ENCODE peak calls at places on chromosomes 7 and 10, in four cellular contexts. W is AG09309, V is endothelial cell, L is AG09319. T is an unnamed sample.

GRCh38 chr7:41130021-41130420 is 572.9 kb downstream of the INHBA start:
- DNase-seq in W (no peak), V (no peak), L (no peak), T (no peak)

GRCh38 chr7:6305330-6305729 is 32.9 kb upstream of the CYTH3 start:
- DNase-seq in W (no peak), V (no peak), L (no peak), T (no peak)

GRCh38 chr10:118926018-118926417 is 103.5 kb upstream of the NANOS1 start:
- DNase-seq in W (no peak), V (no peak), L (no peak), T (no peak)

GRCh38 chr7:78018541-78019456 is 220.2 kb downstream of the PHTF2 start:
- DNase-seq in W (no peak), V (no peak), L (no peak), T (no peak)

GRCh38 chr10:18608581-18608980 is 42.8 kb downstream of the NSUN6 start:
- DNase-seq in W (no peak), V (no peak), L (no peak), T (no peak)

GRCh38 chr7:125573131-125573530 is 643.5 kb upstream of the POT1 start:
- DNase-seq in W (no peak), V (no peak), L (no peak), T (no peak)

GRCh38 chr7:64881461-64882287 is 21.4 kb upstream of the ZNF273 start:
- DNase-seq in W (no peak), V (no peak), L (no peak), T (no peak)

GRCh38 chr7:131188367-131189339 is 139.0 kb upstream of the MKLN1 start:
- DNase-seq in W (peak; percentile 98), V (no peak), L (peak; percentile 89), T (no peak)

GRCh38 chr7:43590862-43591550 is 8.1 kb downstream of the STK17A start:
- DNase-seq in W (no peak), V (no peak), L (no peak), T (no peak)

GRCh38 chr7:154817224-154817896 is 185.6 kb downstream of the PAXIP1 start:
- DNase-seq in W (no peak), V (no peak), L (no peak), T (no peak)

GRCh38 chr10:103244663-103245271 is 920 bp upstream of the RPEL1 start:
- DNase-seq in W (no peak), V (peak; percentile 72), L (peak; percentile 59), T (peak; percentile 70)

GRCh38 chr7:54629771-54630170 is 87.6 kb downstream of the VSTM2A start:
- DNase-seq in W (no peak), V (no peak), L (no peak), T (no peak)

GRCh38 chr10:14953452-14954000 is 370 bp downstream of the DCLRE1C start:
- DNase-seq in W (no peak), V (peak; percentile 37), L (peak; percentile 18), T (no peak)

GRCh38 chr10:48606530-48607355 is 1.9 kb upstream of the ARHGAP22 start:
- DNase-seq in W (peak; percentile 94), V (no peak), L (peak; percentile 85), T (peak; percentile 48)

DNA sequence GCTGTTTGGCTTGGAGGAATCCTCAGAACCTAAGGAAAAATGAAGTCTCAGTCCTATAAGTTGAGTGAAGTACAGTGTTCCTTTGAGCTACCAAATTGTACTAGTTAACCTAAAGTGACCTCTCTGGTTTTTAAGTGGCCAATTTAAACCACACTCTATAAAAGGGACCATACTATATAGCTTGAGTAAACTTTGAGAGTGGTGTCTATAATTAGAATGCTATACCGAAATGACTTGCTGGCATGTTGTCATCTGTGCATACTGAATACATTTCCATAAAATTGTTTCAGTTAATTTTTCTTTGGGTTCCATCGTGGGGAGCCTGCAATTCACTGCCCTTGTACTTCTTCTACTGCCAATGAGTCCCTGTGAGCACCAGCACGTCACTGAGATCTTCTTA is 151.1 kb downstream of the DKK1 start:
- DNase-seq in W (no peak), V (no peak), L (no peak), T (no peak)
- TF ChIP-seq CTCF in W (no peak), V (no peak), L (no peak), T (no peak)

DNA sequence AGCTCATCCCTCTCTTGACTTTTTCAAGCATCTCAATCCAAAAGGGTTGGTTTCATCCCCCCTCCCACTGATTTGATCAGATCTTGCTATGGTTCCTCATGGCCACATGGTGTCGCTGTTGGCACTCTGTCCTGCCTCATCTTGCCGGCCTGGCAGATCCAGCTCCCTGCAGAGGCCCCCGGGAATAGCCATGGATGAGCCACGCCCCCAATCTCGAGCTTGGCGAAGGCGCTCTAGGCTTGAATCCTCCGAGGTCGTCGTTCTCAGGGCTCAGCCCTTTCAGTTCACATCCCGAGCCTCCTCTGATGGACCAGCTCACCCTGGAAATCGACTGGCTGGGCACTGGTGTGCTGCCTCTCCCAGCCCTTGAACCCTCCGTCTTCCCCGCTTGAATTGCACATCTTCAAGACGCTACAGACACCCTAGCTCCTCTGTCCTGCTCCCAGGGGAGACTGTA is 628.7 kb downstream of the TYW1 start:
- DNase-seq in W (no peak), V (no peak), L (peak; percentile 2), T (no peak)
- TF ChIP-seq CTCF in W (peak; percentile 78), V (peak; percentile 54), L (peak; percentile 69), T (peak; percentile 63)

GRCh38 chr10:34762603-34763299 is 52.3 kb downstream of the PARD3 start:
- DNase-seq in W (no peak), V (no peak), L (no peak), T (no peak)
- TF ChIP-seq CTCF in W (no peak), V (no peak), L (no peak), T (no peak)

DNA sequence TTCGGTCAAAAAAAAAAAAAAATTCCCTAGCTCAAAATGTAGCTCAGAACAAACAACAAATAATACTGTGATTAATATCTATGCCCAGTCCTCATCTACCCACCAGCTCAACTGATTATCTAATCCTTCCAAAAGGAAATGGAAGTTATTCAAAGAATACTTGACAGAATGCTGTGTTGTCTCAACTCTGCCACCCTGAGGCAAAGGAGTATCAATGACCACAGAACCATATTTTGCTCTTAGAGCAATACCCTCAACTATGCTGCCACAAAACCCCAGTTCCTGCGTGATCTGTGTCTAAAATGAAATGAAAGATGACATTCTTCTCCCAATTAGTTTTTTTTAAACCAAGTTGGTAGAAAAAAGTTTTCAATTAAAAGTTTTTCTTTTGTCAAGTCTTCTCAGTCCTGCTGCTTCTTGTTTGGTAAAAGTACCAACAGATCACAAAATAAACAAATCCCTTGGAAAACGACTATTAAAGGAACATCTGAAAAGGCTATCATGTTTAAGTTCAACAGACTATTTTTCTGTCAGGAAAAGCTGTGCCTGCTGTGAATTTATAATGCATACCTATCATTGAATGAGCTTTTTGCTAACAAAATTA is 21.6 kb downstream of the RBM28 start:
- DNase-seq in W (peak; percentile 24), V (no peak), L (no peak), T (no peak)
- TF ChIP-seq CTCF in W (peak; percentile 58), V (no peak), L (peak; percentile 64), T (no peak)

GRCh38 chr10:63866075-63866746 is 345.0 kb downstream of the REEP3 start:
- DNase-seq in W (no peak), V (peak; percentile 75), L (no peak), T (no peak)

GRCh38 chr10:63862860-63863259 is 341.7 kb downstream of the REEP3 start:
- DNase-seq in W (no peak), V (no peak), L (no peak), T (no peak)

GRCh38 chr10:63865210-63865609 is 344.0 kb downstream of the REEP3 start:
- DNase-seq in W (no peak), V (no peak), L (no peak), T (no peak)

DNA sequence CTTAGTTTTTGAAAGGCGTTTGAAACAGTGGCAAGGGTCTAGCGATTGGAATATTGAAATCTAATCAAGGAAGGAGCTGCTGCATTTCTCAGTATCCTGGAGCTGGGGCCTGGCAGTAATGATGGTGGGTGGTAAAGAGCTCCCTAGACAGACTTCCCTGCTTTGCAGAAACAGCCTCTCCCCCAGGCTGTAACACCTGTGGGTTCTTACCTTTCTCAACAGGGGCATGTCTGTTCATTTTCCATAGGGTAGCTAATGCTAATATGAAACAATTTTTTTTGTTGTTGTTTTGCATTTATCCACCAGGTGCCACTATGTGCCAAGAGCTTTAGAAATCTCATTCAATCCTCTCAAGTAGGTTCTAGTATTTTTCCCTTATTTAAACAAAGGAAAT is 345.5 kb downstream of the REEP3 start:
- DNase-seq in W (no peak), V (no peak), L (no peak), T (no peak)
- TF ChIP-seq CTCF in W (no peak), V (peak; percentile 50), L (peak; percentile 6), T (peak; percentile 16)

DNA sequence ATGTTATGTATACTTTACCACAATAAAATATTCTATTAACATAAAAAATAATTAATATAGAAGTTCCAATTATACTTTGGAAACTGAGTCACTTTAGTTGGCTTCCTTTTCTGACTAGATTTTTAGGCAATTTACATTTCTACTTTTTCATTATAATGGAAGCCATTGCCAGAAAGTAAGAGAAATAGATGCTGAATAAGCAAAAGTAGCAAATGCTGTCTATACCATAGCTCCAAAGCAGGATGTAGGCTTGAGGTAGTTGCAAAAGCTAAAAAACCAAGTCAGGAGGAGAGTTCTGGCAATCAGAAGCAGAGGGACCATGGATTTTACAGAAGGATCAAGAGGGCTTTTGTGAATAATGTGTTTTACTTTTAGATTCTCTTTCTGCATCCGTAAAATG is 262.4 kb upstream of the TMEM229A start:
- DNase-seq in W (no peak), V (no peak), L (no peak), T (no peak)
- TF ChIP-seq CTCF in W (no peak), V (no peak), L (no peak), T (no peak)

DNA sequence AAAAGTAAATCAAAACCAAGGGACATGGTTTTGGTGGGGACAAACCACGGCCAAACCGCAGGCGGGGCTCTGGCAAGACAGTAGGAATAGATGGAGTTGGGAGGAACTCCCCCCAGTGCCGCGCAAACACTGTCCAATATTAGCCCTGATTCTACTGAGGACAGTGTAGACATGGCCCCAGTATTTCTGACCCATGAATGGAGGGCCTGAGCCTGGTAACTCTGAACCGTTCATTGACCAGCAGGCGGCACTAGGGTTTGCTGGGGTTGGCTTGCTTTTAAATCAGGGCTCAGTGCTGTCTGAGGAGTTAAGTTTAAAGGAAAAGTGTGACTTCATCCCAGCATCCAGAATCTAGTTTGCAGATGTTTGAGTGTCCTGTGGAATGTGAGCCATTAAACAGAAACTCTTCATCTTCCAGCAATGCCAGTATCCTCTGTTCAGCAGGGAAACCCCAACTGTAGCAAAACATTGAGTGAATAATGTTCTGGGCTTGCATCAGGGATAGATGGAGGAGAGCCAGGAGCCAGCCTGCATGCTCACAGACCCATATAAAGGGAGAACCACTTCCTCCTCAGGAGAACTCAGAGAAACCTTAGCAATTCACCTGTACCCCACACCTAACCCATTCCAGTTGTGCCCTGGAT is 147.4 kb upstream of the PRSS58 start:
- DNase-seq in W (peak; percentile 63), V (no peak), L (no peak), T (no peak)
- TF ChIP-seq CTCF in W (peak; percentile 42), V (no peak), L (no peak), T (no peak)